ENCODE peak calls at places on chromosome 5, in four cellular contexts. One of them, this sample, is unnamed. For H3K4me1, the result is how much of the 10 kb centered on the place peaks cover.

GRCh38 chr5:54756796-54757402 is 228.5 kb downstream of the ESM1 start:
- DNase-seq in A549: no peak
- DNase-seq in lower lobe of right lung: no peak
- DNase-seq in CD8-positive, alpha-beta T cell: no peak
- DNase-seq in this sample: no peak

GRCh38 chr5:146516151-146516475 is at the start of gene GPR151:
- DNase-seq in A549: no peak
- DNase-seq in lower lobe of right lung: no peak
- DNase-seq in CD8-positive, alpha-beta T cell: no peak
- DNase-seq in this sample: no peak

GRCh38 chr5:35777358-35778087 is 79.2 kb upstream of the IL7R start:
- DNase-seq in A549: peak
- DNase-seq in lower lobe of right lung: peak
- DNase-seq in CD8-positive, alpha-beta T cell: peak
- DNase-seq in this sample: peak

GRCh38 chr5:149656576-149657182 is 73.4 kb upstream of the PPARGC1B start:
- DNase-seq in A549: peak
- DNase-seq in lower lobe of right lung: no peak
- DNase-seq in CD8-positive, alpha-beta T cell: no peak
- DNase-seq in this sample: no peak

GRCh38 chr5:179260324-179261070 is 84.8 kb downstream of the ADAMTS2 start:
- DNase-seq in A549: no peak
- DNase-seq in lower lobe of right lung: no peak
- DNase-seq in CD8-positive, alpha-beta T cell: no peak
- DNase-seq in this sample: no peak

GRCh38 chr5:179285236-179285635 is 60.0 kb downstream of the ADAMTS2 start:
- DNase-seq in A549: no peak
- DNase-seq in lower lobe of right lung: peak
- DNase-seq in CD8-positive, alpha-beta T cell: no peak
- DNase-seq in this sample: no peak

GRCh38 chr5:50564079-50564478 is 102.4 kb upstream of the PARP8 start:
- DNase-seq in A549: no peak
- DNase-seq in lower lobe of right lung: no peak
- DNase-seq in CD8-positive, alpha-beta T cell: peak
- DNase-seq in this sample: peak

GRCh38 chr5:100004969-100005368 is 530.2 kb upstream of the FAM174A start:
- DNase-seq in A549: no peak
- DNase-seq in lower lobe of right lung: no peak
- DNase-seq in CD8-positive, alpha-beta T cell: no peak
- DNase-seq in this sample: no peak

GRCh38 chr5:116275282-116275681 is 190.5 kb downstream of the COMMD10 start:
- DNase-seq in A549: no peak
- DNase-seq in lower lobe of right lung: no peak
- DNase-seq in CD8-positive, alpha-beta T cell: no peak
- DNase-seq in this sample: no peak

GRCh38 chr5:142006363-142007236 is 6.2 kb downstream of the GNPDA1 start:
- DNase-seq in A549: no peak
- DNase-seq in lower lobe of right lung: no peak
- DNase-seq in CD8-positive, alpha-beta T cell: no peak
- DNase-seq in this sample: no peak

GRCh38 chr5:27313549-27313948 is 275.2 kb upstream of the CDH9 start:
- DNase-seq in A549: no peak
- DNase-seq in lower lobe of right lung: no peak
- DNase-seq in CD8-positive, alpha-beta T cell: no peak
- DNase-seq in this sample: no peak

GRCh38 chr5:134510970-134511795 is 14.3 kb upstream of the JADE2 start:
- DNase-seq in A549: peak
- DNase-seq in lower lobe of right lung: no peak
- DNase-seq in CD8-positive, alpha-beta T cell: peak
- DNase-seq in this sample: no peak

GRCh38 chr5:149210968-149211495 is 60.6 kb upstream of the AFAP1L1 start:
- DNase-seq in A549: no peak
- DNase-seq in lower lobe of right lung: no peak
- DNase-seq in CD8-positive, alpha-beta T cell: peak
- DNase-seq in this sample: no peak

GRCh38 chr5:138186002-138186447 is 7.1 kb downstream of the KIF20A start:
- DNase-seq in A549: no peak
- DNase-seq in lower lobe of right lung: no peak
- DNase-seq in CD8-positive, alpha-beta T cell: no peak
- DNase-seq in this sample: no peak

GRCh38 chr5:96381526-96381925 is 51.5 kb downstream of the PCSK1 start:
- DNase-seq in A549: peak
- DNase-seq in lower lobe of right lung: no peak
- DNase-seq in CD8-positive, alpha-beta T cell: no peak
- DNase-seq in this sample: peak

GRCh38 chr5:82499845-82500244 is 221.7 kb upstream of the RPS23 start:
- DNase-seq in A549: no peak
- DNase-seq in lower lobe of right lung: no peak
- DNase-seq in CD8-positive, alpha-beta T cell: no peak
- DNase-seq in this sample: no peak

DNA sequence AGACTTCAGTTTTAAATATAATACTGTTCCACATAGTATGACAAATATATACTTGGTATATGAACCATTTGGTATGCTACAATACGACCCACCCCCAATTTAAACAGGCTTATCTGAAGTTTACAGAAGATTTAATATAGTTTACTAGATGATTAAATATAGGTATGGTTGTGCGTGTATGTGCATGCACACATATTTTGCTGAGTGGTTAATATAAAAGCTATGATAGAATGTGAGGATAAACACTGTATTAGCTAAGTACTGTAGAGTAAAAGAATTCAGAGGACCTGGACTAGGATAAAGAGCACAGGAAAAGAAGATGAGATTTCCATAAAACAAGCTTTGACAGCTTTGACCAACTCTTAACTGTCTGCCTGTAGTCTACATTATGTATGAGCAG is 356.7 kb downstream of the PDE4D start:
- DNase-seq in A549: no peak
- DNase-seq in lower lobe of right lung: no peak
- DNase-seq in CD8-positive, alpha-beta T cell: no peak
- DNase-seq in this sample: no peak
- H3K4me1 ChIP-seq in A549: half or more
- H3K4me1 ChIP-seq in lower lobe of right lung: under half
- H3K4me1 ChIP-seq in CD8-positive, alpha-beta T cell: under half
- H3K4me1 ChIP-seq in this sample: under half

GRCh38 chr5:113219695-113220094 is 215.1 kb downstream of the TSSK1B start:
- DNase-seq in A549: no peak
- DNase-seq in lower lobe of right lung: no peak
- DNase-seq in CD8-positive, alpha-beta T cell: no peak
- DNase-seq in this sample: no peak
- H3K27ac ChIP-seq in A549: no peak
- H3K27ac ChIP-seq in lower lobe of right lung: no peak
- H3K27ac ChIP-seq in CD8-positive, alpha-beta T cell: no peak
- H3K27ac ChIP-seq in this sample: no peak

GRCh38 chr5:159313197-159313596 is 17.1 kb downstream of the IL12B start:
- DNase-seq in A549: no peak
- DNase-seq in lower lobe of right lung: no peak
- DNase-seq in CD8-positive, alpha-beta T cell: no peak
- DNase-seq in this sample: no peak

GRCh38 chr5:159311063-159311462 is 19.2 kb downstream of the IL12B start:
- DNase-seq in A549: no peak
- DNase-seq in lower lobe of right lung: no peak
- DNase-seq in CD8-positive, alpha-beta T cell: no peak
- DNase-seq in this sample: no peak

GRCh38 chr5:159309689-159310433 is 20.4 kb downstream of the IL12B start:
- DNase-seq in A549: no peak
- DNase-seq in lower lobe of right lung: no peak
- DNase-seq in CD8-positive, alpha-beta T cell: no peak
- DNase-seq in this sample: no peak

GRCh38 chr5:159304961-159305595 is 25.2 kb downstream of the IL12B start:
- DNase-seq in A549: no peak
- DNase-seq in lower lobe of right lung: no peak
- DNase-seq in CD8-positive, alpha-beta T cell: no peak
- DNase-seq in this sample: no peak

DNA sequence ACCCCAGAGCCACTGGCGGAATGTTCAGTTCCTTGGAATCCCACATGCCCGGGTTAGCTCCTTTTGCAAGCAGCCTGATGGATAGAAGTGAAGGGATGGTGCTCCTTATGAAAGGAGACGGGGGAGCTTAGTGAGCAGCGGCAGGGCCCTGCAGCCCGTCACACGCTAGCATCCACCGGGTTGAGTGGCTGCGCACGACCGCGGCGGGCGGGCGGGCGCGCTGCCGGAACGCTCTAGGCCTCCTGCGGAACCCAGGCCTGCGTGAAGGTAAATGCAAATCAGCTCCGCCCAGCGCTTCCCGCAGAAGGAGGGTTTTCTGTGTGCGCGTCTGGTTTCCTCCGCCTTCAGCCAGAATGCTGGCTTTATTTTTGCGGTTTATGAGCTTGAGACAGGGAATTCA is 19.8 kb downstream of the IL12B start:
- DNase-seq in A549: no peak
- DNase-seq in lower lobe of right lung: peak
- DNase-seq in CD8-positive, alpha-beta T cell: peak
- DNase-seq in this sample: no peak
- H3K4me3 ChIP-seq in A549: no peak
- H3K4me3 ChIP-seq in lower lobe of right lung: peak
- H3K4me3 ChIP-seq in CD8-positive, alpha-beta T cell: peak
- H3K4me3 ChIP-seq in this sample: no peak

GRCh38 chr5:176535655-176536131 is 1.5 kb downstream of the RNF44 start:
- DNase-seq in A549: no peak
- DNase-seq in lower lobe of right lung: no peak
- DNase-seq in CD8-positive, alpha-beta T cell: no peak
- DNase-seq in this sample: no peak
- H3K4me1 ChIP-seq in A549: half or more
- H3K4me1 ChIP-seq in lower lobe of right lung: half or more
- H3K4me1 ChIP-seq in CD8-positive, alpha-beta T cell: half or more
- H3K4me1 ChIP-seq in this sample: half or more

GRCh38 chr5:10703676-10704075 is 57.4 kb downstream of the DAP start:
- DNase-seq in A549: no peak
- DNase-seq in lower lobe of right lung: no peak
- DNase-seq in CD8-positive, alpha-beta T cell: no peak
- DNase-seq in this sample: no peak
- H3K27ac ChIP-seq in A549: no peak
- H3K27ac ChIP-seq in lower lobe of right lung: no peak
- H3K27ac ChIP-seq in CD8-positive, alpha-beta T cell: no peak
- H3K27ac ChIP-seq in this sample: no peak

This sample was measured in CD4-positive, alpha-beta memory T cell.